ENCODE peak calls at places on chromosome 13, in eight cellular contexts. G, S, F, N, O, I, Q and W are unnamed samples.

GRCh38 chr13:114248011-114248410 is 13.3 kb downstream of the CDC16 start:
- DNase-seq in N (no peak), G (no peak), O (no peak), F (no peak), Q (no peak), I (no peak), S (peak), W (no peak)

GRCh38 chr13:35699181-35699580 is 222.7 kb upstream of the MAB21L1 start:
- DNase-seq in I (no peak), Q (no peak), G (no peak), F (no peak), N (no peak), S (peak), O (no peak), W (no peak)

GRCh38 chr13:99208185-99208584 is 7.5 kb downstream of the UBAC2 start:
- DNase-seq in N (no peak), I (no peak), O (no peak), Q (no peak), F (no peak), S (no peak), G (no peak), W (no peak)

GRCh38 chr13:94168784-94169512 is 310.5 kb downstream of the DCT start:
- DNase-seq in O (no peak), I (no peak), Q (no peak), S (no peak), G (no peak), F (no peak), N (no peak), W (no peak)

GRCh38 chr13:97583884-97584497 is 150.0 kb downstream of the RAP2A start:
- DNase-seq in N (no peak), S (no peak), Q (no peak), I (no peak), F (no peak), G (no peak), O (no peak), W (no peak)

GRCh38 chr13:34151885-34152284 is 333.9 kb downstream of the RFC3 start:
- DNase-seq in I (no peak), G (no peak), N (no peak), O (no peak), S (no peak), Q (no peak), F (no peak), W (no peak)

GRCh38 chr13:40271931-40272775 is 394.3 kb downstream of the FOXO1 start:
- DNase-seq in I (no peak), O (no peak), N (peak), F (no peak), S (peak), Q (peak), G (no peak), W (peak)

GRCh38 chr13:60410299-60410698 is 13.3 kb downstream of the TDRD3 start:
- DNase-seq in F (no peak), S (no peak), I (no peak), O (no peak), G (no peak), N (no peak), Q (no peak), W (no peak)

GRCh38 chr13:108146642-108147041 is 68.7 kb downstream of the LIG4 start:
- DNase-seq in G (no peak), N (no peak), Q (no peak), S (no peak), F (no peak), I (no peak), O (no peak), W (no peak)

GRCh38 chr13:112042496-112042895 is 24.5 kb upstream of the SOX1 start:
- DNase-seq in F (no peak), G (no peak), Q (no peak), N (no peak), I (no peak), S (peak), O (no peak), W (peak)

GRCh38 chr13:94708031-94708571 is 4.2 kb downstream of the SOX21 start:
- DNase-seq in Q (no peak), S (no peak), I (no peak), G (no peak), O (no peak), F (no peak), N (no peak), W (no peak)

GRCh38 chr13:46771693-46772092 is 25.3 kb downstream of the ESD start:
- DNase-seq in I (no peak), O (no peak), G (no peak), N (no peak), F (no peak), S (no peak), Q (no peak), W (no peak)

GRCh38 chr13:113989585-113990300 is 15.9 kb upstream of the C13orf46 start:
- DNase-seq in N (no peak), Q (no peak), G (no peak), O (no peak), I (no peak), F (no peak), S (no peak), W (no peak)

GRCh38 chr13:52785721-52786120 is 46.1 kb upstream of the CNMD start:
- DNase-seq in F (no peak), G (no peak), N (no peak), S (no peak), Q (no peak), I (no peak), O (no peak), W (no peak)

GRCh38 chr13:109211616-109212015 is 574.8 kb downstream of the IRS2 start:
- DNase-seq in O (no peak), Q (no peak), I (no peak), N (no peak), S (peak), F (no peak), G (no peak), W (peak)

GRCh38 chr13:81957121-81957520 is 1616.2 kb upstream of the SPRY2 start:
- DNase-seq in S (no peak), Q (no peak), N (no peak), I (no peak), O (no peak), F (no peak), G (no peak), W (no peak)

GRCh38 chr13:29802621-29803020 is 47.8 kb downstream of the UBL3 start:
- DNase-seq in Q (no peak), I (no peak), G (no peak), O (no peak), N (no peak), F (no peak), S (no peak), W (no peak)

GRCh38 chr13:101115762-101116161 is 300.5 kb downstream of the NALCN start:
- DNase-seq in S (no peak), F (no peak), G (no peak), N (no peak), O (no peak), Q (no peak), I (no peak), W (peak)

GRCh38 chr13:25306671-25307464 is 5.4 kb downstream of the NUP58 start:
- DNase-seq in O (no peak), Q (no peak), S (no peak), G (no peak), I (no peak), F (no peak), N (no peak), W (no peak)

GRCh38 chr13:111486801-111487200 is 166.4 kb downstream of the TEX29 start:
- DNase-seq in S (no peak), N (no peak), I (no peak), G (no peak), Q (no peak), O (no peak), F (no peak), W (no peak)

GRCh38 chr13:30119476-30119875 is 187.9 kb downstream of the KATNAL1 start:
- DNase-seq in N (no peak), F (peak), Q (no peak), S (peak), I (no peak), G (no peak), O (no peak), W (peak)

GRCh38 chr13:98752111-98752941 is at the start of gene SLC15A1:
- DNase-seq in Q (no peak), S (no peak), I (no peak), F (peak), G (no peak), N (no peak), O (no peak), W (no peak)